ENCODE peak calls at places on chromosomes 3 and 15, in ten cellular contexts. Y is T-helper 17 cell, G is SK-N-SH, U is NCI-H2081, C is T1000, F is GM12892, O is H9, D is head of caudate nucleus, Q is OCI-M1, A is HT1080. P is an unnamed sample.
A peak's percentile ranks its signal among the peaks of the same experiment; 100 is the strongest.

GRCh38 chr3:32239638-32240550 is 1.4 kb downstream of the CMTM8 start:
- DNase-seq in Y (no peak), G (peak; percentile 62), U (peak; percentile 58), C (no peak), F (no peak), O (peak; percentile 63), D (no peak), Q (peak; percentile 27), A (peak; percentile 47), P (no peak)

GRCh38 chr3:71107926-71108325 is 475.6 kb downstream of the FOXP1 start:
- DNase-seq in Y (no peak), G (no peak), U (no peak), C (no peak), F (no peak), O (no peak), D (no peak), Q (no peak), A (no peak), P (no peak)

GRCh38 chr3:141039573-141039972 is 11.6 kb upstream of the SPSB4 start:
- DNase-seq in Y (no peak), G (no peak), U (no peak), C (no peak), F (no peak), O (no peak), D (no peak), Q (no peak), A (no peak), P (no peak)

GRCh38 chr3:173553635-173554280 is 156.2 kb downstream of the NLGN1 start:
- DNase-seq in Y (no peak), G (peak; percentile 26), U (peak; percentile 69), C (no peak), F (no peak), O (no peak), D (no peak), Q (peak; percentile 42), A (peak; percentile 45), P (peak; percentile 18)

GRCh38 chr3:66468016-66468735 is 32.6 kb downstream of the LRIG1 start:
- DNase-seq in Y (no peak), G (no peak), U (no peak), C (no peak), F (no peak), O (no peak), D (no peak), Q (no peak), A (no peak), P (no peak)

GRCh38 chr15:77859491-77860060 is 217.9 kb downstream of the TBC1D2B start:
- DNase-seq in Y (no peak), G (no peak), U (no peak), C (no peak), F (no peak), O (peak; percentile 81), D (no peak), Q (no peak), A (no peak), P (no peak)

GRCh38 chr3:32850636-32851035 is 32.8 kb downstream of the TRIM71 start:
- DNase-seq in Y (no peak), G (no peak), U (no peak), C (no peak), F (no peak), O (no peak), D (peak; percentile 19), Q (no peak), A (no peak), P (no peak)

GRCh38 chr3:138479355-138479964 is 45.0 kb downstream of the ESYT3 start:
- DNase-seq in Y (no peak), G (peak; percentile 69), U (peak; percentile 65), C (peak; percentile 3), F (no peak), O (peak; percentile 69), D (no peak), Q (peak; percentile 74), A (peak; percentile 59), P (peak; percentile 8)

GRCh38 chr3:124498891-124499290 is 231.4 kb upstream of the UMPS start:
- DNase-seq in Y (no peak), G (no peak), U (no peak), C (no peak), F (no peak), O (no peak), D (no peak), Q (no peak), A (peak; percentile 38), P (no peak)

GRCh38 chr3:122615303-122615702 is 37.9 kb downstream of the PARP15 start:
- DNase-seq in Y (no peak), G (no peak), U (no peak), C (no peak), F (no peak), O (no peak), D (no peak), Q (no peak), A (peak; percentile 36), P (no peak)

GRCh38 chr3:23702198-23702597 is 103.6 kb upstream of the UBE2E1 start:
- DNase-seq in Y (no peak), G (no peak), U (no peak), C (no peak), F (no peak), O (peak; percentile 52), D (no peak), Q (no peak), A (peak; percentile 79), P (no peak)

GRCh38 chr15:36888018-36888992 is 212.0 kb downstream of the MEIS2 start:
- DNase-seq in Y (no peak), G (no peak), U (no peak), C (no peak), F (no peak), O (no peak), D (no peak), Q (no peak), A (no peak), P (no peak)

GRCh38 chr15:35182841-35183479 is 97.9 kb upstream of the NANOGP8 start:
- DNase-seq in Y (no peak), G (no peak), U (peak; percentile 90), C (no peak), F (no peak), O (peak; percentile 71), D (no peak), Q (no peak), A (no peak), P (no peak)

GRCh38 chr15:50231761-50232160 is 33.8 kb downstream of the HDC start:
- DNase-seq in Y (no peak), G (no peak), U (no peak), C (no peak), F (no peak), O (no peak), D (no peak), Q (no peak), A (no peak), P (no peak)

GRCh38 chr15:39667382-39668127 is 86.7 kb downstream of the THBS1 start:
- DNase-seq in Y (no peak), G (no peak), U (no peak), C (no peak), F (no peak), O (no peak), D (no peak), Q (no peak), A (no peak), P (no peak)